ENCODE peak calls at places on chromosomes 3 and 15, in eight cellular contexts. E is CD8-positive, alpha-beta T cell; O is coronary artery; M is body of pancreas; B is A549; V is left ventricle myocardium inferior; L is IMR-90; C is tibial nerve. F is an unnamed sample.
A peak's percentile ranks its signal among the peaks of the same experiment; 100 is the strongest.

GRCh38 chr3:129009266-129009665 is 8.2 kb downstream of the EFCC1 start:
- DNase-seq in C (no peak), L (no peak), O (no peak), M (no peak), V (no peak), E (no peak), B (no peak), F (no peak)

GRCh38 chr3:160400631-160401150 is 1.2 kb downstream of the SMC4 start:
- DNase-seq in B (no peak), E (peak; percentile 4), O (peak; percentile 73), C (no peak), M (peak; percentile 46), L (no peak), V (peak; percentile 21), F (no peak)

GRCh38 chr3:156769661-156770654 is 56.2 kb upstream of the LEKR1 start:
- DNase-seq in L (no peak), V (no peak), M (no peak), E (no peak), B (no peak), O (no peak), C (no peak), F (no peak)

GRCh38 chr3:158531334-158531733 is 39.7 kb upstream of the MLF1 start:
- DNase-seq in V (no peak), L (no peak), B (no peak), C (no peak), E (no peak), M (no peak), O (no peak), F (no peak)

GRCh38 chr3:89107461-89108035 is at the start of gene EPHA3:
- DNase-seq in E (no peak), C (peak; percentile 66), B (peak; percentile 22), M (peak; percentile 47), O (peak; percentile 86), L (peak; percentile 58), V (peak; percentile 77), F (peak; percentile 82)

GRCh38 chr3:128410669-128411573 is 55.8 kb downstream of the DNAJB8 start:
- DNase-seq in O (no peak), C (no peak), M (peak; percentile 60), B (no peak), L (no peak), V (no peak), E (no peak), F (no peak)

GRCh38 chr3:192817053-192817452 is 89.7 kb upstream of the FGF12 start:
- DNase-seq in L (peak; percentile 86), M (no peak), V (no peak), C (no peak), E (no peak), O (no peak), B (no peak), F (no peak)

GRCh38 chr15:99963096-99963825 is 230.0 kb upstream of the LYSMD4 start:
- DNase-seq in C (no peak), L (no peak), O (peak; percentile 49), V (no peak), M (peak; percentile 9), E (no peak), B (no peak), F (no peak)

GRCh38 chr3:116863842-116864626 is 154.5 kb downstream of the TUSC7 start:
- DNase-seq in L (peak; percentile 64), O (no peak), E (no peak), M (no peak), V (no peak), B (peak; percentile 0), C (peak; percentile 14), F (no peak)

GRCh38 chr3:174986685-174987084 is 127.6 kb downstream of the NAALADL2 start:
- DNase-seq in B (no peak), O (no peak), C (no peak), M (no peak), V (no peak), E (no peak), L (peak; percentile 57), F (no peak)

GRCh38 chr15:85312925-85313324 is 67.5 kb upstream of the AKAP13 start:
- DNase-seq in C (no peak), E (no peak), L (peak; percentile 53), O (no peak), V (no peak), B (no peak), M (no peak), F (no peak)

GRCh38 chr3:57063027-57063426 is 2.6 kb downstream of the SPATA12 start:
- DNase-seq in B (no peak), V (no peak), C (no peak), L (no peak), O (no peak), M (no peak), E (no peak), F (no peak)

GRCh38 chr3:105915524-105915923 is 46.7 kb upstream of the CBLB start:
- DNase-seq in M (no peak), O (no peak), V (no peak), C (no peak), E (no peak), B (no peak), L (no peak), F (no peak)

GRCh38 chr3:194985031-194985578 is 285.9 kb downstream of the XXYLT1 start:
- DNase-seq in M (peak; percentile 39), V (peak; percentile 79), L (peak; percentile 47), B (no peak), C (peak; percentile 23), E (no peak), O (peak; percentile 76), F (peak; percentile 46)

GRCh38 chr3:133058831-133059230 is 20.6 kb downstream of the TMEM108 start:
- DNase-seq in C (no peak), V (no peak), B (no peak), O (no peak), M (no peak), E (no peak), L (no peak), F (no peak)

GRCh38 chr3:168988867-168989266 is 674.6 kb downstream of the MECOM start:
- DNase-seq in C (no peak), V (no peak), M (no peak), L (no peak), E (no peak), O (no peak), B (no peak), F (no peak)

GRCh38 chr15:64877435-64877834 is 34.3 kb upstream of the ANKDD1A start:
- DNase-seq in O (no peak), B (no peak), M (peak; percentile 80), E (no peak), C (peak; percentile 60), V (peak; percentile 79), L (no peak), F (no peak)

GRCh38 chr3:4061201-4061600 is 242.0 kb upstream of the SETMAR start:
- DNase-seq in C (no peak), L (no peak), O (no peak), M (no peak), V (no peak), B (no peak), E (no peak), F (no peak)

GRCh38 chr15:78156653-78157052 is 7.5 kb downstream of the IDH3A start:
- DNase-seq in M (no peak), L (no peak), C (no peak), B (no peak), V (no peak), O (no peak), E (no peak), F (no peak)

GRCh38 chr3:36792342-36792741 is 28.0 kb upstream of the DCLK3 start:
- DNase-seq in O (no peak), B (peak; percentile 8), M (no peak), C (no peak), E (no peak), V (no peak), L (peak; percentile 24), F (no peak)

GRCh38 chr15:35304389-35304788 is 219.3 kb upstream of the NANOGP8 start:
- DNase-seq in B (no peak), C (no peak), V (no peak), L (no peak), M (no peak), E (no peak), O (no peak), F (no peak)

DNA sequence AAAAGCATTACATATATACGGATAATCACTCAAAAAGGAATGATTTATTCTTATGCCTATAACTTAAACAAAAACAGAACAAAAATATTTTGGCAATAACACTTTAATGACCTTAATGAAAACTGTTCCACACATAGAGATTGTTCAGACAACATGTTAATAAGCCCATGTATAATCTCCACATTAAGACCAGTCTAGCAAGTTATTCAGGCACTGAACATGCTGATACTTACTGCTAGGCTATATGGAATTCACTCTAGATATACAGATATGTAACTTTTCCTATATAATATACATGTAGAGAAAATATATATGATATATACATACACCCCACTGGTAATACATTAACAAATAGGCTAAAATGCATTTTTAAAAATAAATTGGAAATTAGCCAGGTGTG is 43.8 kb upstream of the USP50 start:
- DNase-seq in C (no peak), L (no peak), E (no peak), B (no peak), M (no peak), V (no peak), O (no peak), F (no peak)
- H3K27ac ChIP-seq in C (no peak overlapping the region), L (no peak overlapping the region), E (no peak overlapping the region), B (no peak overlapping the region), M (no peak overlapping the region), V (no peak overlapping the region), O (no peak overlapping the region), F (no peak overlapping the region)

DNA sequence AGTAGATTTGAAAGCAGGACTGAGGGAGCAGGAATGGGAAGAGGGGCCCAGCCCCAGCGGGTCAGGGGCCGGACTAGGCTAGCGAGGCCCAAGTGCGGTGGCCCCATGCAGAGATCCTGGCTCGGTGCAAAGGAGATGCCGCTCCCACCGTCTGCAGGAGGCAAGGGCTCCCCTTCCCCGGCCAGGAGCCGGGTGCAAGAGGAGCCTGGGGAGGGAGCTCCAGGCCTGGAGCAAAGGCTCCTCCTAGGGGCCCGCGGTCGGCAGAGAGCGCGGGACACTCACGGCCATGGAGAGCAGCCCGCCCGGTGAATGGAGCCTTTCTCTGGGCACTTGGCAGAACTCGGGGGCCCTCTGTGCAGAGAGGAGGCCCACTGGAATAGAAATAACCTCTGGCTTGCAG is 43.2 kb upstream of the USP3 start:
- DNase-seq in M (no peak), B (no peak), V (no peak), E (no peak), C (no peak), L (no peak), O (no peak), F (peak; percentile 76)
- TF ChIP-seq CTCF in M (no peak), B (peak; percentile 18), V (no peak), E (no peak), C (no peak), L (no peak), O (no peak), F (peak; percentile 41)

DNA sequence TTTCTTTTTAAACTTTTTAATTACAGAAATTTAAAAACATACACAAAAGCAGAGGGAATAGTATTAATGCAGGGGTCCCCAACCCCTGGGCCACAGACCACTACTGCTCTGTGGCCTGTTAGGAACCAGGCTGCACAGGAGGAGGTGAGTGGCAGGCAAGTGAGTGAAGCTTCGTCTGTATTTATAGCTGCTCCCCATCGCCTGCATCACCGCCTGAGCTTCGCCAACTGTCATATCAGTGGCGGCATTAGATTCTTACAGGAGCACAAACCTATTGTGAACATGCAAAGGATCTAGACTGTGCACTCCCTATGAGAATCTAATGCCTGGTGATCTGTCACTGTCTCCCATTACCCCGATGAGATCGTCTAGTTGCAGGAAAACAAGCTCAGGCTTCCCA is 22.4 kb downstream of the CCR9 start:
- DNase-seq in V (no peak), L (no peak), E (no peak), M (no peak), O (no peak), C (no peak), B (no peak), F (no peak)
- H3K27ac ChIP-seq in V (no peak overlapping the region), L (no peak overlapping the region), E (no peak overlapping the region), M (no peak overlapping the region), O (no peak overlapping the region), C (no peak overlapping the region), B (no peak overlapping the region), F (no peak overlapping the region)

GRCh38 chr3:38627956-38628355 is 21.5 kb downstream of the SCN5A start:
- DNase-seq in V (no peak), B (peak; percentile 37), C (no peak), M (no peak), E (no peak), L (no peak), O (no peak), F (no peak)
- TF ChIP-seq CTCF in V (peak; percentile 42), B (peak; percentile 4), C (no peak), M (no peak), E (no peak), L (peak; percentile 29), O (no peak), F (no peak)